ENCODE peak calls at places on chromosomes 7 and 10, in nine cellular contexts. One of them, this sample, is unnamed. For H3K36me3, the result is how much of the 10 kb centered on the place peaks cover.

GRCh38 chr7:142418316-142418715 is 160.5 kb upstream of the PRSS58 start:
- DNase-seq in transverse colon: no peak
- DNase-seq in prostate gland: no peak
- DNase-seq in left lung: no peak
- DNase-seq in H7: no peak
- DNase-seq in stomach: no peak
- DNase-seq in adrenal gland: no peak
- DNase-seq in brain microvascular endothelial cell: no peak
- DNase-seq in PC-9: no peak
- DNase-seq in this sample: no peak

GRCh38 chr10:33732176-33733025 is 397.9 kb upstream of the NRP1 start:
- DNase-seq in H7: no peak
- DNase-seq in prostate gland: no peak
- DNase-seq in left lung: no peak
- DNase-seq in adrenal gland: no peak
- DNase-seq in transverse colon: no peak
- DNase-seq in PC-9: no peak
- DNase-seq in stomach: no peak
- DNase-seq in brain microvascular endothelial cell: peak
- DNase-seq in this sample: no peak

GRCh38 chr10:124383496-124383895 is 35.2 kb downstream of the OAT start:
- DNase-seq in H7: peak
- DNase-seq in left lung: no peak
- DNase-seq in PC-9: no peak
- DNase-seq in brain microvascular endothelial cell: no peak
- DNase-seq in stomach: peak
- DNase-seq in prostate gland: no peak
- DNase-seq in transverse colon: no peak
- DNase-seq in adrenal gland: no peak
- DNase-seq in this sample: no peak

GRCh38 chr7:43873300-43873699 is 4.0 kb upstream of the MRPS24 start:
- DNase-seq in brain microvascular endothelial cell: peak
- DNase-seq in left lung: no peak
- DNase-seq in stomach: no peak
- DNase-seq in adrenal gland: peak
- DNase-seq in PC-9: peak
- DNase-seq in transverse colon: peak
- DNase-seq in prostate gland: no peak
- DNase-seq in H7: no peak
- DNase-seq in this sample: no peak

GRCh38 chr7:78151229-78151628 is 352.7 kb downstream of the PHTF2 start:
- DNase-seq in stomach: no peak
- DNase-seq in adrenal gland: peak
- DNase-seq in brain microvascular endothelial cell: no peak
- DNase-seq in transverse colon: no peak
- DNase-seq in left lung: no peak
- DNase-seq in prostate gland: no peak
- DNase-seq in PC-9: no peak
- DNase-seq in H7: no peak
- DNase-seq in this sample: no peak

GRCh38 chr10:103504181-103504783 is 10.8 kb downstream of the NEURL1 start:
- DNase-seq in adrenal gland: peak
- DNase-seq in H7: no peak
- DNase-seq in stomach: peak
- DNase-seq in prostate gland: no peak
- DNase-seq in PC-9: peak
- DNase-seq in transverse colon: no peak
- DNase-seq in brain microvascular endothelial cell: peak
- DNase-seq in left lung: no peak
- DNase-seq in this sample: no peak

GRCh38 chr7:2593036-2593727 is 34.4 kb downstream of the IQCE start:
- DNase-seq in transverse colon: no peak
- DNase-seq in adrenal gland: no peak
- DNase-seq in H7: no peak
- DNase-seq in stomach: no peak
- DNase-seq in left lung: no peak
- DNase-seq in PC-9: no peak
- DNase-seq in brain microvascular endothelial cell: no peak
- DNase-seq in prostate gland: no peak
- DNase-seq in this sample: no peak

GRCh38 chr10:87603196-87603595 is 56.5 kb upstream of the PAPSS2 start:
- DNase-seq in prostate gland: no peak
- DNase-seq in stomach: no peak
- DNase-seq in adrenal gland: peak
- DNase-seq in brain microvascular endothelial cell: no peak
- DNase-seq in transverse colon: no peak
- DNase-seq in left lung: no peak
- DNase-seq in PC-9: no peak
- DNase-seq in H7: no peak
- DNase-seq in this sample: no peak

GRCh38 chr10:86644412-86645110 is 9.8 kb upstream of the OPN4 start:
- DNase-seq in left lung: no peak
- DNase-seq in adrenal gland: no peak
- DNase-seq in stomach: no peak
- DNase-seq in PC-9: no peak
- DNase-seq in prostate gland: peak
- DNase-seq in H7: peak
- DNase-seq in brain microvascular endothelial cell: peak
- DNase-seq in transverse colon: no peak
- DNase-seq in this sample: no peak

GRCh38 chr7:16344927-16345326 is 76.4 kb downstream of the CRPPA start:
- DNase-seq in stomach: no peak
- DNase-seq in prostate gland: no peak
- DNase-seq in PC-9: no peak
- DNase-seq in adrenal gland: no peak
- DNase-seq in H7: no peak
- DNase-seq in brain microvascular endothelial cell: no peak
- DNase-seq in left lung: no peak
- DNase-seq in transverse colon: no peak
- DNase-seq in this sample: no peak

DNA sequence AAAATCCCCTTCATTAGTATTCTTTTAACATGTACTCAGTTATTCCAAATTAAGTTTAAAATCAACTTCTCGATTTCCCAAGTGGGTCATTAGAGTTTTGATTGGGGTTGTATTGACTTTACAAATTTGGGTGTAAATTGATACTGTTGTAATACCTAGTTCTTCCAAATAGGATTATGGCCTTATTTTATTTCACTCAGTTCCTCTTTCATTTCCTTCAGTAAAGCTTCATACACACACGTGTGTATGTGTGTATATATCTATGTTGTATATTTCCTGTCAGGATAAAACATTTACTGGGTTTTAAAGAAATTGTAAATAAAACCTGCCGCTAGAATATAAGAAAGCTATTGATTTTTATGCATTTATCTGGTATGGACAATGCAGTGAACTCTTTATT is 15.9 kb downstream of the YME1L1 start:
- DNase-seq in brain microvascular endothelial cell: no peak
- DNase-seq in H7: no peak
- DNase-seq in PC-9: no peak
- DNase-seq in stomach: no peak
- DNase-seq in adrenal gland: no peak
- DNase-seq in prostate gland: no peak
- DNase-seq in transverse colon: no peak
- DNase-seq in left lung: no peak
- DNase-seq in this sample: no peak
- H3K36me3 ChIP-seq in brain microvascular endothelial cell: half or more
- H3K36me3 ChIP-seq in H7: under half
- H3K36me3 ChIP-seq in PC-9: under half
- H3K36me3 ChIP-seq in stomach: half or more
- H3K36me3 ChIP-seq in adrenal gland: under half
- H3K36me3 ChIP-seq in prostate gland: under half
- H3K36me3 ChIP-seq in transverse colon: under half
- H3K36me3 ChIP-seq in left lung: under half
- H3K36me3 ChIP-seq in this sample: half or more

DNA sequence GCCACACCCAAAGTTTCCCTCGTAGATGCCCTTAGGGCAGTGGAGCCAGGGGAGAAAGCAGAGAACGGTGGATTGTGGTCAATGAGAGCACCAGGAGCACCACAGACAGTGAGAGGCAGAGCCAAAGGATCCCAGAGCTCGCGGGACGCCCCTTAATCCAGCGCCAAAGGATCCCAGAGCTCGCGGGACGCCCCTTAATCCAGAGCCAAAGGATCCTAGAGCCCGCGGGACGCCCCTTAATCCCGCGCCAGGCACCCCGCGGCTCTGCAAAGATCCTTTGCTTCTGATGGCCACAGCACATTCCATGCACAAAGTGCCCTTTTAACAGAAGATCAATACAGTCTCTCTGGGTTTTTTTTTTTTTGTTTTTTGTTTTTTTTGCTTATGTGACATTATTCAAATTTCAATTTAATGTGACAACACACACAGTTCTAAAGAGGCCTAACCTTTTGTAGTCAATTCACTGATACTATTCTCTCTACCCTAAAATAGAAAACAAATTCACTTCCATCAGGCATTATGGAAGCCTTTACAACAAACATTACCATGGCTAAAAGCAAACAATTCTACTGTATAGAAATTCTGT is 52.9 kb upstream of the NCAPG2 start:
- DNase-seq in brain microvascular endothelial cell: no peak
- DNase-seq in left lung: no peak
- DNase-seq in prostate gland: no peak
- DNase-seq in adrenal gland: no peak
- DNase-seq in PC-9: no peak
- DNase-seq in H7: peak
- DNase-seq in transverse colon: no peak
- DNase-seq in stomach: no peak
- DNase-seq in this sample: no peak
- H3K36me3 ChIP-seq in brain microvascular endothelial cell: under half
- H3K36me3 ChIP-seq in left lung: under half
- H3K36me3 ChIP-seq in prostate gland: under half
- H3K36me3 ChIP-seq in adrenal gland: under half
- H3K36me3 ChIP-seq in PC-9: half or more
- H3K36me3 ChIP-seq in H7: under half
- H3K36me3 ChIP-seq in transverse colon: under half
- H3K36me3 ChIP-seq in stomach: half or more
- H3K36me3 ChIP-seq in this sample: half or more

DNA sequence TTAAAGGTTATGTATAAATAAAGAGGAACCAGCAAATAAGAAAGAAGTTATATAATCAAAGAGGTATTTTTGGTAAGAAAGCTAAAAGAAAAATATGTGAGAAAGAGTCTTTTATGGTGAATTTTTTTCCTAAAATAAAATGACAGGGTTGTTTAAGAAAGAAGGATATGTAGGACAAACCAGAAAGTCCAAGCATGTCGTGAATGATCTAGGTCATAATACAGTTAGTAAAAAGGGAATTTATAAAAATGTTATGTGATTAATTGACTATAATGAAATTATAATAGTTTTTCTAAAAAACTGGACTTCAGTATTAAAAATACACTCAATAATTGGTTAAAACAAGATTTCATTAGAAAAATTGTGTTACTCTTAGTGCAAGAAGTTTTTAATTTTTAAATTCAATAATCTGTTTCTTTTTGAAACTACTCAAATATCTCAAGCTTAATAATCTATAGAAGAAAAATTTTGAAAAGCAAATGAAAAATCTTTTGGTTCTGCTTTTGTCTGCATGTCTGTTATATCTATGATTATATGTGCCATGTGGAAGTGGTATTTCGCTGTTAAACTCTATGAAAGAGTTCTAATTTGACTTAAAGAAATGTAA is 23.3 kb downstream of the AVL9 start:
- DNase-seq in brain microvascular endothelial cell: no peak
- DNase-seq in PC-9: peak
- DNase-seq in prostate gland: no peak
- DNase-seq in stomach: no peak
- DNase-seq in transverse colon: no peak
- DNase-seq in H7: no peak
- DNase-seq in adrenal gland: no peak
- DNase-seq in left lung: no peak
- DNase-seq in this sample: no peak
- H3K36me3 ChIP-seq in brain microvascular endothelial cell: under half
- H3K36me3 ChIP-seq in PC-9: half or more
- H3K36me3 ChIP-seq in prostate gland: under half
- H3K36me3 ChIP-seq in stomach: under half
- H3K36me3 ChIP-seq in transverse colon: under half
- H3K36me3 ChIP-seq in H7: under half
- H3K36me3 ChIP-seq in adrenal gland: under half
- H3K36me3 ChIP-seq in left lung: under half
- H3K36me3 ChIP-seq in this sample: under half

GRCh38 chr10:72006026-72006425 is 41.8 kb downstream of the CHST3 start:
- DNase-seq in left lung: no peak
- DNase-seq in PC-9: no peak
- DNase-seq in brain microvascular endothelial cell: no peak
- DNase-seq in H7: no peak
- DNase-seq in prostate gland: no peak
- DNase-seq in transverse colon: no peak
- DNase-seq in stomach: no peak
- DNase-seq in adrenal gland: no peak
- DNase-seq in this sample: no peak

GRCh38 chr10:72009062-72009429 is 44.9 kb downstream of the CHST3 start:
- DNase-seq in PC-9: no peak
- DNase-seq in prostate gland: no peak
- DNase-seq in H7: peak
- DNase-seq in adrenal gland: no peak
- DNase-seq in brain microvascular endothelial cell: no peak
- DNase-seq in stomach: no peak
- DNase-seq in transverse colon: no peak
- DNase-seq in left lung: no peak
- DNase-seq in this sample: no peak

GRCh38 chr10:72009430-72010081 is 45.4 kb downstream of the CHST3 start:
- DNase-seq in stomach: peak
- DNase-seq in H7: no peak
- DNase-seq in brain microvascular endothelial cell: peak
- DNase-seq in PC-9: no peak
- DNase-seq in transverse colon: peak
- DNase-seq in adrenal gland: peak
- DNase-seq in left lung: no peak
- DNase-seq in prostate gland: peak
- DNase-seq in this sample: no peak

GRCh38 chr10:72008096-72008933 is 44.1 kb downstream of the CHST3 start:
- DNase-seq in adrenal gland: no peak
- DNase-seq in stomach: no peak
- DNase-seq in transverse colon: no peak
- DNase-seq in H7: no peak
- DNase-seq in prostate gland: peak
- DNase-seq in left lung: no peak
- DNase-seq in brain microvascular endothelial cell: no peak
- DNase-seq in PC-9: no peak
- DNase-seq in this sample: no peak

DNA sequence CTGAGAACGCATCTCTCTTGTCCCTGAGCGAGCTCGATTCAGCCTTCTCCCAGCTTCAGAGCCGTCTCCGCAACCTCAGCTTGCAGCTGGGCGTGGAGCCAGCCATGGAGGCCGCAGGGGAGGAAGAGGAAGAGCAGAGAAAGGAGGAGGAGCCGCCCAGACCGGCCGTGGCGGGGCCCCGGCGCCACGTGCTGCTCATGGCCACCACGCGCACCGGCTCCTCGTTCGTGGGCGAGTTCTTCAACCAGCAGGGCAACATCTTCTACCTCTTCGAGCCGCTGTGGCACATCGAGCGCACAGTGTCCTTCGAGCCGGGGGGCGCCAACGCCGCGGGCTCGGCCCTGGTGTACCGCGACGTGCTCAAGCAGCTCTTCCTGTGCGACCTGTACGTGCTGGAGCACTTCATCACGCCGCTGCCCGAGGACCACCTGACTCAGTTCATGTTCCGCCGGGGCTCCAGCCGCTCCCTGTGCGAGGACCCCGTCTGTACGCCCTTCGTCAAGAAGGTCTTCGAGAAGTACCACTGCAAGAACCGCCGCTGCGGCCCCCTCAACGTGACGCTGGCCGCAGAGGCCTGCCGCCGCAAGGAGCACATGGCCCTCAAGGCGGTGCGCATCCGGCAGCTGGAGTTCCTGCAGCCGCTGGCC is 43.2 kb downstream of the CHST3 start:
- DNase-seq in left lung: no peak
- DNase-seq in PC-9: peak
- DNase-seq in adrenal gland: peak
- DNase-seq in H7: peak
- DNase-seq in brain microvascular endothelial cell: no peak
- DNase-seq in stomach: no peak
- DNase-seq in transverse colon: no peak
- DNase-seq in prostate gland: no peak
- DNase-seq in this sample: no peak
- H3K36me3 ChIP-seq in left lung: under half
- H3K36me3 ChIP-seq in PC-9: under half
- H3K36me3 ChIP-seq in adrenal gland: under half
- H3K36me3 ChIP-seq in H7: under half
- H3K36me3 ChIP-seq in brain microvascular endothelial cell: under half
- H3K36me3 ChIP-seq in stomach: under half
- H3K36me3 ChIP-seq in transverse colon: under half
- H3K36me3 ChIP-seq in prostate gland: under half
- H3K36me3 ChIP-seq in this sample: under half

This sample was measured in esophagus squamous epithelium.